ENCODE peak calls at places on chromosomes 4 and X, in five cellular contexts. W, P, F, S and V are unnamed samples.

GRCh38 chr4:123701046-123701445 is 304.5 kb downstream of the SPRY1 start:
- DNase-seq in P (no peak), W (no peak), F (no peak), S (no peak), V (no peak)

GRCh38 chrX:134623293-134624045 is 34.8 kb downstream of the PLAC1 start:
- DNase-seq in P (no peak), F (no peak), S (no peak), W (no peak), V (no peak)

GRCh38 chr4:14529653-14530052 is 472.6 kb upstream of the CPEB2 start:
- DNase-seq in P (no peak), F (no peak), S (no peak), W (no peak), V (no peak)

GRCh38 chrX:150160656-150161055 is 202.5 kb upstream of the MAMLD1 start:
- DNase-seq in S (no peak), P (no peak), W (no peak), F (no peak), V (no peak)

GRCh38 chr4:139469869-139470268 is 15.9 kb downstream of the RAB33B start:
- DNase-seq in W (no peak), S (no peak), P (no peak), F (no peak), V (no peak)

GRCh38 chr4:174996079-174996478 is 77.9 kb downstream of the ADAM29 start:
- DNase-seq in P (no peak), F (no peak), W (no peak), S (no peak), V (no peak)

GRCh38 chrX:10859353-10859752 is 239.0 kb upstream of the MID1 start:
- DNase-seq in W (no peak), P (no peak), S (no peak), F (no peak), V (no peak)

GRCh38 chr4:73189274-73189810 is 69.3 kb downstream of the ANKRD17 start:
- DNase-seq in S (peak; percentile 7), F (no peak), W (no peak), P (no peak), V (no peak)

GRCh38 chr4:8846046-8846720 is 25.5 kb downstream of the HMX1 start:
- DNase-seq in W (peak; percentile 6), S (no peak), F (no peak), P (no peak), V (no peak)

GRCh38 chr4:3829211-3829953 is 63.2 kb downstream of the ADRA2C start:
- DNase-seq in W (no peak), S (no peak), F (no peak), P (no peak), V (no peak)

GRCh38 chr4:3832536-3833220 is 66.5 kb downstream of the ADRA2C start:
- DNase-seq in P (no peak), W (no peak), S (no peak), F (no peak), V (no peak)

GRCh38 chr4:3829954-3830773 is 64.0 kb downstream of the ADRA2C start:
- DNase-seq in F (no peak), S (no peak), P (peak; percentile 79), W (no peak), V (no peak)

GRCh38 chr4:3831529-3832150 is 65.5 kb downstream of the ADRA2C start:
- DNase-seq in P (no peak), S (no peak), W (no peak), F (no peak), V (no peak)

GRCh38 chr4:3830774-3831528 is 64.8 kb downstream of the ADRA2C start:
- DNase-seq in F (no peak), P (peak; percentile 91), W (no peak), S (peak; percentile 8), V (no peak)
- TF ChIP-seq ZBTB33 in F (no peak), P (peak; percentile 56), W (no peak), S (no peak), V (no peak)

DNA sequence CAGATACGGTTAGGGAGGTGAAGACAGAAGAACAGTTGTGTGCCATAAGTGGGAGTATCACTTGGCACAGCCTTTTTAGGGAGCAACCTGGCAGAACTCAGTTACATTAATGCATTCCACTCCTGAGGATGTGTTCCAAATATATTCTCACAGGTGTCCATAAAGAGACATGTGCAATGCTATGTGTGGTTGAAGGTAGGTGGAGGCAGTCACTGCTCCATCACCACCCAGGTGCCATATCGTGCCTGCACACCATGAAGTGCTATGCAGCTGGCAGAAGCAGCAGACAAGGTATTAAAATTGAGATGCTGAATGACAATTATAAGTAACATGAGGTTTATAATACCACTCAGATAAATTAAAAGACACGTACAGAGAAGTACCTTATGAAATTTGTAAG is 248.0 kb upstream of the SFRP2 start:
- DNase-seq in F (no peak), S (no peak), P (no peak), W (no peak), V (no peak)
- TF ChIP-seq ZBTB33 in F (no peak), S (no peak), P (no peak), W (no peak), V (no peak)

GRCh38 chr4:21248336-21248735 is 548.1 kb downstream of the PACRGL start:
- DNase-seq in P (no peak), W (no peak), F (no peak), S (no peak), V (no peak)
- TF ChIP-seq ZBTB33 in P (no peak), W (no peak), F (no peak), S (no peak), V (no peak)

DNA sequence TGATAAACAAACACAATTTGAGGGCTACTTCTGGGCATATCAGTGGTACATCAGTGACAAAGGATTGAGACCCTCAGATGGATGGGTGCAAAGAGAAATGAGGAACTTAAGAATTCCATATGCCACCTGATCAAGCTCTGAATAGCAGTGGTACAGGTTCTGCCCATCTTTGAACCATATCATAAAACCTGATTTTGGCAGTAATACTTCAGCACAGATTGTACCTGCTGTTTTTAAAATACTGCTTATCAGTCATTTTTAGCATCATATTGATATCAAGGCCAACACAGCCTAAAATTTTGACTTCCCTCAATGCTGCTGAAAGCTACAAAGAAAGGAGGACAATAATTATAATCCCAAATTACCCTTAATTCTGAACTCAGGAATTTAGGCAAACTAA is 41.5 kb downstream of the ANK2 start:
- DNase-seq in S (no peak), W (no peak), P (no peak), F (no peak), V (no peak)
- TF ChIP-seq ZBTB33 in S (no peak), W (no peak), P (no peak), F (no peak), V (no peak)

DNA sequence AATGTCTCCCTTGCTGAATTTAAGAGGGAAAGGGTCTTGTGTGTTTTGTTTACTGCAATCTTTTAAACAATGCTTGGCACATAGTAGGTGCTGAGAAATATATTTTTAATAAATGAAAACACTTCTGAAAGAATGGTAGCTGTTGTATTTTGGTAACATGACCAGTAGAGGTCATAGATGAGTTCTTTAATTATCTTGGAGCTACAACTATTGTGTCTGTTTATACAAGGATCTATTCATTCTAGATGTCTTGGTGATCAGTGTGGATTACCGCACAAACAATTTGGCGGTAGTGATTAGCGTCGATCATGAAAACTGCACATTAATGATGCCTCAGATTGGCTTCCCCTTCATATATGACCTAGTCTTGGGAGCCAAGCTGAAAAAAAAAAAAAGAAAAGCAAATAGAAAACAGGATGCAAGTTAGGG is 21.4 kb upstream of the SCRG1 start:
- DNase-seq in P (peak; percentile 8), W (peak; percentile 34), F (peak; percentile 12), S (peak; percentile 21), V (no peak)
- TF ChIP-seq ZBTB33 in P (no peak), W (no peak), F (no peak), S (no peak), V (no peak)

DNA sequence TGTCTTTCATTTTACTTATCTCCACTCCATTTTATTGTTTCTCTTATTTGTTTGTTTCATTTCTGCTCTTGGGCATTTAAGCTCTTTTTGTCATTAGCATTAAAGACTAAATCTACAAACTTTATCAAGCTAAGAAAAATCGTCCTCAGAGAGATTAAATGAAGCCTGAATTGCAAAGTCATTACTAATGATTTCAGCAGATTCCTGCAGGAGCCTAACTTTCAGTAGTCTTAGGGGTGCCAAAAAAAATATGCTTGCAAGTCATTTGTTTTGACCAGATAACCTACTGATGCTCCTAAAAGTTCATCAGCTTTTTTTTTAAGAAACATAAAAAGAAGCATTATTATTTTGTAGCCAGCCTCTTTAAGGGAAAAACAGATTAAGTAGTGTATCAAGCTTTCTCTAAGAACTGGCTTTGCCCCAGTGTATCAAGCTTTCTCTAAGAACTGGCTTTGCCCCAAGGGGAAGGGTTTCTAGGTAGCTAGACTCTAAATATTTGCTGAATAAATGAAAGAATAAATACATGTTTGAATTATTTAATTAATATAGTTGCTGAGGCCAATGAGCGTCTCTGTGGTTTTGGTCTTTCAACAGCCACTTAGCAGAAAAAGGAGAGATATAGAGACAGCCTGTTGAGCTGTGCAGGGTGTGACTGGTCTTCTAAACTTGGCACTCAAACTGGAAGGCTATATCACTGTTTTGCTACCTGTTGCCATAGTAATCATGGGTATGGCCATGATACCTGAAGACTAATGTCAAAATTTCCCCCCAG is 174.2 kb downstream of the BTC start:
- DNase-seq in P (no peak), W (no peak), F (no peak), S (no peak), V (no peak)
- TF ChIP-seq ZBTB33 in P (no peak), W (no peak), F (no peak), S (no peak), V (no peak)

DNA sequence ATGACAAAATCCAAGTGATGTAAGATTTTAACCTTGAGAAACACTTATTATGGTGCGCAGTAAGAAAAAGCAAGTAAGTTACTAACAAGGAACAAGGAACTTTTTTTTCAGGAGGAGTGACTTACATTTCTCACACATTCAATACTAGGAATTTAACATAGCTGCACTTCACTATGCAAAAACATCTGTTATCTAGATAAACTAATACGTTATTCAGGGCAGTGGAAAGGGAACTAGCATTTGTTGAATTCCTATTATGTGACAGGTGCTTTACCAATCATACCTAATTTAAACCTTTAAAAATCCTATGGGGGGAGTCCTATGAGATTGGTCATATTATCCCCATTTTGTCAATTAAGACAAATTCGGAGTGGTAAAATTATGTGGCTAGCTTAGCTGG is 238.0 kb downstream of the NR3C2 start:
- DNase-seq in P (no peak), F (no peak), S (no peak), W (no peak), V (no peak)
- TF ChIP-seq ZBTB33 in P (no peak), F (no peak), S (no peak), W (no peak), V (no peak)